ENCODE peak calls at places on chromosomes 11 and 22, in five cellular contexts. B is breast epithelium, P is B cell, Y is fibroblast of pulmonary artery, S is BE2C. X is an unnamed sample.

GRCh38 chr22:39332441-39333064 is 13.1 kb upstream of the RPL3 start:
- DNase-seq in B (no peak), P (no peak), Y (no peak), S (no peak), X (no peak)

GRCh38 chr22:36065775-36066544 is 37.3 kb upstream of the RBFOX2 start:
- DNase-seq in B (peak), P (peak), Y (peak), S (peak), X (peak)

GRCh38 chr22:29727248-29727551 is 7.4 kb downstream of the CABP7 start:
- DNase-seq in B (no peak), P (no peak), Y (peak), S (peak), X (no peak)

GRCh38 chr11:79366218-79366617 is 74.6 kb downstream of the TENM4 start:
- DNase-seq in B (no peak), P (no peak), Y (no peak), S (no peak), X (no peak)

GRCh38 chr11:68927280-68928107 is 23.8 kb downstream of the IGHMBP2 start:
- DNase-seq in B (no peak), P (peak), Y (peak), S (no peak), X (no peak)

GRCh38 chr11:88337342-88338222 is at the start of gene CTSC:
- DNase-seq in B (peak), P (peak), Y (peak), S (peak), X (peak)

GRCh38 chr11:26950260-26950719 is 43.6 kb upstream of the FIBIN start:
- DNase-seq in B (no peak), P (no peak), Y (peak), S (no peak), X (no peak)

GRCh38 chr11:128294001-128294684 is 293.2 kb downstream of the ETS1 start:
- DNase-seq in B (no peak), P (no peak), Y (no peak), S (no peak), X (no peak)

GRCh38 chr11:28659716-28660348 is 551.6 kb downstream of the METTL15 start:
- DNase-seq in B (no peak), P (no peak), Y (no peak), S (no peak), X (no peak)

GRCh38 chr11:133841279-133842043 is 3.9 kb downstream of the SPATA19 start:
- DNase-seq in B (no peak), P (no peak), Y (no peak), S (no peak), X (no peak)

GRCh38 chr11:120413480-120413879 is 77.3 kb downstream of the ARHGEF12 start:
- DNase-seq in B (no peak), P (no peak), Y (peak), S (no peak), X (no peak)

GRCh38 chr22:33083212-33083611 is 25.0 kb upstream of the SYN3 start:
- DNase-seq in B (no peak), P (no peak), Y (no peak), S (no peak), X (no peak)

GRCh38 chr11:61671527-61671926 is 8.7 kb upstream of the DAGLA start:
- DNase-seq in B (no peak), P (no peak), Y (no peak), S (no peak), X (no peak)

GRCh38 chr11:99489561-99489960 is 468.8 kb downstream of the CNTN5 start:
- DNase-seq in B (no peak), P (no peak), Y (peak), S (no peak), X (no peak)

GRCh38 chr11:130442728-130443127 is 5.7 kb upstream of the ADAMTS15 start:
- DNase-seq in B (no peak), P (no peak), Y (no peak), S (no peak), X (no peak)

GRCh38 chr22:42562684-42563083 is 8.9 kb downstream of the SERHL2 start:
- DNase-seq in B (no peak), P (no peak), Y (no peak), S (no peak), X (no peak)

GRCh38 chr11:134020598-134020997 is 48.3 kb upstream of the JAM3 start:
- DNase-seq in B (no peak), P (no peak), Y (no peak), S (no peak), X (no peak)

GRCh38 chr11:58711832-58712231 is 19.9 kb downstream of the GLYAT start:
- DNase-seq in B (no peak), P (no peak), Y (no peak), S (no peak), X (no peak)

GRCh38 chr22:38016182-38017078 is 32.1 kb upstream of the SOX10 start:
- DNase-seq in B (peak), P (no peak), Y (peak), S (no peak), X (no peak)

GRCh38 chr11:3971756-3972404 is 116.4 kb downstream of the STIM1 start:
- DNase-seq in B (no peak), P (no peak), Y (no peak), S (no peak), X (no peak)

GRCh38 chr11:27237641-27238040 is 125.4 kb downstream of the CCDC34 start:
- DNase-seq in B (no peak), P (no peak), Y (no peak), S (no peak), X (no peak)

DNA sequence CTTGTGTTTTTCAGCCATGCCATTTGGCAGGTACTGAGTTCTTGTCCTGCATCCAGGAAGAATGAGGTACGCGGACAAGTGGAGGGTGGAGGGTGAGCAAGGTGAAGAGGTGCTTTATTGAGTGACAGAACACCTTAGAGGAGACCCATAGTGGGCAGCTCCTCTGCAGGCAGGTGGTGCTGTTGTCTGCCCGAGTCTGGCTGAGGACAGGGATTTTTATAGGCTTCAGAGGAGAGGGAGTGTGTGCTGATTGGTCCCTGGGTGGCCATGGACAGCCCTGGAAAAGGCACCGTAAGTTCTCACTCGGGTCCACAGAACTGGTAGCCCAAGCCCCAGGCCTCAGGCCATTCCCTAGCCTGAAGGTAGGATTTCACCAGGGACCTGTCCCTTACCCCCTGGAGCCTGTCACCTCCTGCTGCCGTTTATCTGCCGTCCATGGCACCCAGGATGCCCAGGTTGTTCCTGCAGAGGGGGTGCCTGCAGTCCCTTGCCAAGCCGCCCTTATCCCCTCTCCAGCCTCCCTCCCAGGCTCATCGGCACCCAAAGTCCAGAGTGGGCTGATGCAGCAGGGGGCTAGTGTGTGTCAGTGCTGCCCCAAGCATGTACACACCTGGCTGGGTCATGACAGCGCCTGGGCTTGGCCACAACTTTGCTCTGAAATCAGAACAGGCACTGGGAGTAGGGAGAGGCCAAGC is 213.6 kb downstream of the LRRC4C start:
- DNase-seq in B (no peak), P (no peak), Y (no peak), S (no peak), X (no peak)
- TF ChIP-seq CTCF in B (no peak), P (no peak), Y (no peak), S (no peak), X (no peak)

GRCh38 chr11:44727373-44728084 is 767 bp downstream of the TSPAN18 start:
- DNase-seq in B (peak), P (peak), Y (peak), S (peak), X (peak)

GRCh38 chr11:44728491-44728910 is 1.7 kb downstream of the TSPAN18 start:
- DNase-seq in B (no peak), P (no peak), Y (no peak), S (no peak), X (no peak)

GRCh38 chr11:44729065-44729464 is 2.3 kb downstream of the TSPAN18 start:
- DNase-seq in B (no peak), P (no peak), Y (no peak), S (no peak), X (no peak)

GRCh38 chr11:44727114-44727372 is 281 bp downstream of the TSPAN18 start:
- DNase-seq in B (no peak), P (no peak), Y (no peak), S (no peak), X (no peak)

DNA sequence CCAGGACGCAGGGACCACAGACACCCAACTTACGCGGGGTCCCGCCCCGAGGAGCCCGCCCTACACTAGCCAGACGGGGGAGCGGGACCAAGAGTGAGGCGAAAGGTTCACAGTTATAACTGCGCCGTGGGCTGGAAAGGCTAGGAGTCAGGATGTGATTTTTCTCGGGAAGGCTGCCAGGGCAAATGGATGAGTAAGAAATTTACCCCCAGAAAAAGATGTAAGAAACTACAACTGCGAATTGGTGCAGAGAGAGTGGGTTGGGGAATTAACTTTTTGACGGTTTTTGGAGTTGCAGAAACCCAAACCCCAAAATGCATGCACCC is 1.3 kb downstream of the TSPAN18 start:
- DNase-seq in B (no peak), P (no peak), Y (no peak), S (no peak), X (no peak)
- TF ChIP-seq CTCF in B (no peak), P (peak), Y (no peak), S (no peak), X (no peak)

GRCh38 chr22:23163665-23164064 is 16.6 kb upstream of the BCR start:
- DNase-seq in B (peak), P (no peak), Y (no peak), S (no peak), X (no peak)

GRCh38 chr22:23166841-23167610 is 13.3 kb upstream of the BCR start:
- DNase-seq in B (no peak), P (no peak), Y (no peak), S (peak), X (no peak)

GRCh38 chr22:23166038-23166831 is 14.1 kb upstream of the BCR start:
- DNase-seq in B (no peak), P (no peak), Y (no peak), S (no peak), X (no peak)

GRCh38 chr22:23161574-23161973 is 16.3 kb downstream of the RAB36 start:
- DNase-seq in B (no peak), P (no peak), Y (no peak), S (no peak), X (no peak)

DNA sequence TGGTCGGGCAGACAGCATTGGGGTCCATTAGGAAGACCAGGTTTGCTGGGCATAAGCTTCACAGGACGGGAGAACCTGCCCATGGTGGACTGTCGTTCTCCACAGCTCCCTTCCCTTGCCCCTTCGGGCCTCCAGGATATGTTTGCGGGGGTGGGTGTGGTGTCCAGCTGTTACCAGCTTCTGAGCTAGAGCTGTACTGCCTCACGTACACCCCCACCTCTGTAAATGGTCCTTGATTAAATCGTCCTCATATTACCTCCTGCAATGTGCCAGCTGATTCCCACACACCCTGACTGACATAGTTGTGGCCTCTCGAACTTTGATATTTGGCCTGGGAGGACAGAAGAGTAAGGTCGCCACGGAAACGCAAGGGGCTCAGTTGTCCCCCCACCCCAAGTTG is 16.2 kb upstream of the BCR start:
- DNase-seq in B (no peak), P (no peak), Y (no peak), S (no peak), X (no peak)
- TF ChIP-seq CTCF in B (no peak), P (no peak), Y (no peak), S (no peak), X (no peak)

GRCh38 chr22:22666307-22667091 is 22.1 kb downstream of the GGTLC2 start:
- DNase-seq in B (no peak), P (no peak), Y (peak), S (peak), X (no peak)
- TF ChIP-seq CTCF in B (no peak), P (peak), Y (peak), S (peak), X (no peak)

DNA sequence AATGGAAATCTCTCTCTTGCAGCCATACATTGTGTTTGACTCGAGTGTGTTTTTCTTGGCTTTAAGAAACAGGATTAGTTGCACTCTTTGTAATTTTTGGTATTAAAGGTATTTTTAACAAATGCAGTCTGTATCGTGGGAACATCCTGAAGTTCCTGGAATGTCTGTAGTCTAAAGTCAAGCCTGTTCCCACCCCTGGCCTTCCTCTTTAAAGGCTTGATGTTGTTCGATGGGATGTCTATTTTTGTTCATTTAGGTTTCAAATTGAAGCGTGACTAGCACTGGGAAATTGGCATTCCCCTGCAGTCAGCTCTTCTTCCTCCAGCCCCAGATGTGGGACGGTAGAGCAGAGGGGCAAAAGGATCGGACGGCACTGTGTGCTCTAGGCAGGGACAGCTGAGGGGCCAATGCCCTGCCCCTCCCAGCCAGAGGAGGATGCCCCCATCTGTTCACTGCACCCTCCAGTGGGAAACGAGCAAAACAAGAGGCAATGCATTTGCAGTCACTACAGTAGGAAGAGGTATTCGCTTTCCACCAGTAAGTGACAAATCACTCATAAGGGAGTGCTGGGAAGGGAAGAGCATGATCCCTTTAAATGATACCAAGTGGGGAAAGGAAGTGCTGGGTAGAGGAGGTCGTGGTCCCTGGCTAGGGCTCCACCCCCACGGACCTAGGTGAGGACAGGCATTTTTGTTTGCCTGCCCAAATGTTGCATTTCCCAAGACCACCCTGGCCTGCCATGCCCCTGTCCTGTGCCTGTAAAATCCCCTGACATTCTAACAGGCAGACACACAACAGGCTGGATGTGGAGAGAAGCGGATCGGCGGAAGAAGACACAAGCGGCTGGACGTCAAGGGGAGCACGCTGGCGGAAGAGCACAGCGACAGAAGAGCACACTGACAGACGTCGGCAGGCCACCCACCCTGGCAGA is 47.4 kb upstream of the SEPTIN5 start:
- DNase-seq in B (no peak), P (no peak), Y (peak), S (no peak), X (no peak)
- TF ChIP-seq CTCF in B (no peak), P (no peak), Y (no peak), S (no peak), X (no peak)

GRCh38 chr11:64148917-64149617 is 16.8 kb downstream of the MACROD1 start:
- DNase-seq in B (no peak), P (no peak), Y (no peak), S (no peak), X (no peak)
- TF ChIP-seq CTCF in B (peak), P (peak), Y (no peak), S (no peak), X (no peak)

DNA sequence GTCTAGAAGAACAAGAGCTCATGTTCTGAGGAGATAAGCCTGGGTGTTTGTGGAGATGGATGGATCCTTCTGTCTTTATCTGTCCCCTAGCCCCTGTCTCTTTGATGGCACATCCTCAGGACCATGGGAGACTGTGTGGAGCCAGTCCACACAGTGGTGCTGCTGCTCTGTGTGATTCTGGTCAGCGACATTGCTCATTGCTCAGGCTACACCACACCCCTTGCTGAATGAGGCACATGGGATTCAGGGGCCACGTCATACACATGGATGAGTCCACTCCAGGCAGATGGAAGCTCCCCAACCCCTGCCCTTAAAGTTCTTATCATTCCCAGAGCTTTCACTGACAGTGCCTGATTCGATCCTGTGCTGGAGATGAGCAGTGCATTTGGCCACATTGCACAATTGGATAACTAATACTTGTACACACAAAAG is 222.2 kb downstream of the NAV2 start:
- DNase-seq in B (no peak), P (no peak), Y (peak), S (no peak), X (no peak)
- TF ChIP-seq CTCF in B (no peak), P (no peak), Y (no peak), S (no peak), X (no peak)

DNA sequence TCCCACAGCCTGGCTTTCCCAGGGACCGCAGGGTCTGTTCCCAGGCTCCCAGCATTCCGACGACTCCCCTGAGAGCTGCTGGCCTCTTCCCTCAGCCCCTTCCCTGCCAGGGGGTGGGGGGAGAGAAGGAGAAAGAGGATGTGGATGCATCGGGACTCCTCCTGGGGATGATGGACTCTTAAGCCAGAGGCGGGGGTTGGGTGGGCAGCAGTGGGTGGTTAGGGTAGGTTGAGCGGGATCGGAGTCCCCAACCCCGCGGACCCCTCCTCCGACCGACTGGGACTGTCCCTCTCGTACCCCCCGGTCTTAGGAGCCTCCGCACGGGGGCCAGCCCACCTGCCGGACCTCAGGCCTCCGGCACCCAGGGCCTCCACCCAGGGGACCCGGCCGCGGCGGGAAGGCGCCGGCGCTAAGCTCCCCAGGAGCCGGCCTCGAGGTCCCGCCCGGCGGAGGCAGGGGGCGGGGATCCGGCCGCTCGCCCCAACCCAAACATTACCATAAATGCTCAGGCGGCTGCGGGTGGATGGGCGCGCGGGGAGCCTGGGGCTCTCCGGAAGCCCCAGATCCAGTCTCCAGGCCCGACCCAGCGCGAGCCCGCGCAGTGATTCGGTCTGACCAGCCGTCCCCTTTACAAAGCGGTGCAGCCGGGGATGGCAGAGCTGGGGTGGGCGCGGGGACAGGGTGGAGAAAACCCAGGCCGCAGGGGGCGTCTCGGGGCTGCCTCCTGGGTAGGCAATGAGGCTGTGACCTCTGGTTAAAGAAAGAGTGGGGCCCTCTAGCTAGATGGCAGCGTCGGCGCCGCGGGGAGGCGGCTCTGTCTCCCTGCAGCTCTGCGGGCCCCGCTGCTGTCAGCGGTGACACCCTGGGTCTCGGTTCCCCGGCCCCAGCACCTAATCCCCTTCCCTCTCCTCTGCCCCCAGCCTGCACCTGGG is 3.9 kb upstream of the MCAM start:
- DNase-seq in B (peak), P (peak), Y (peak), S (no peak), X (no peak)
- TF ChIP-seq CTCF in B (no peak), P (no peak), Y (no peak), S (no peak), X (no peak)

GRCh38 chr22:46104881-46105493 is 45.3 kb upstream of the PPARA start:
- DNase-seq in B (no peak), P (no peak), Y (no peak), S (no peak), X (no peak)
- TF ChIP-seq CTCF in B (peak), P (no peak), Y (no peak), S (no peak), X (no peak)

GRCh38 chr11:38019072-38019775 is 1421.2 kb upstream of the RAG2 start:
- DNase-seq in B (no peak), P (no peak), Y (peak), S (no peak), X (no peak)
- TF ChIP-seq CTCF in B (no peak), P (no peak), Y (no peak), S (peak), X (no peak)